ENCODE peak calls at places on chromosomes 12 and 14, in four cellular contexts. Q is fibroblast of lung, X is mammary epithelial cell, A is K562. E is an unnamed sample.

GRCh38 chr12:26369588-26369987 is 174.2 kb downstream of the SSPN start:
- DNase-seq in Q (peak), X (peak), A (peak), E (peak)

GRCh38 chr12:70044170-70044569 is 199.1 kb upstream of the CNOT2 start:
- DNase-seq in Q (no peak), X (no peak), A (peak), E (peak)

GRCh38 chr12:65540140-65540539 is 261.7 kb downstream of the MSRB3 start:
- DNase-seq in Q (no peak), X (no peak), A (no peak), E (no peak)

GRCh38 chr12:1443421-1444141 is 150.8 kb downstream of the FBXL14 start:
- DNase-seq in Q (peak), X (peak), A (no peak), E (peak)

GRCh38 chr14:64885555-64885954 is 5.8 kb upstream of the SPTB start:
- DNase-seq in Q (no peak), X (no peak), A (peak), E (no peak)

GRCh38 chr12:13316847-13317246 is 120.3 kb downstream of the EMP1 start:
- DNase-seq in Q (no peak), X (no peak), A (no peak), E (no peak)

GRCh38 chr12:57631566-57632368 is 1.2 kb downstream of the B4GALNT1 start:
- DNase-seq in Q (no peak), X (no peak), A (no peak), E (no peak)

GRCh38 chr12:1099158-1099557 is 108.1 kb downstream of the ERC1 start:
- DNase-seq in Q (no peak), X (no peak), A (no peak), E (no peak)

GRCh38 chr12:62021808-62022207 is 238.4 kb upstream of the USP15 start:
- DNase-seq in Q (no peak), X (no peak), A (peak), E (no peak)

DNA sequence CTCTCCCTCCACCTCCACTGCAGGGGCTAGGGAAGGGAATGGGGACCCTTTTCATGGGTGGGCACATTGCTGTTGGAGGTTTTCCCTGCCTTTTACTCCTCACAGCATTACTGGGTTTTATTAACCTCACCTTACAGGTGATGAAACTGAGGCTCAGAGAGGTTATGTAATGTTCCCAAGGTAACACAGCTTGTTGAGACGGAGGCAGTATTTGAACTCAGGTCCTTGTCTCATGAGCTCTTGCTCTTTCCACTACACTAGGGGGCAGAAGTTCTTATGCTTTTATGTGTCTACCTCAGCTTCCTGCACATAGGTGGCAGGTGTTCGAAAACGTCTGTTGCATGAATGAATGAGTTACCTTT is 11.7 kb downstream of the CISTR start:
- DNase-seq in Q (no peak), X (no peak), A (no peak), E (no peak)
- H3K4me2 ChIP-seq in Q (no peak), X (no peak), A (no peak), E (no peak)

GRCh38 chr14:99972748-99973466 is 92.3 kb upstream of the EVL start:
- DNase-seq in Q (no peak), X (no peak), A (no peak), E (no peak)
- H3K4me3 ChIP-seq in Q (peak), X (peak), A (peak), E (peak)

GRCh38 chr12:121223947-121224285 is 14.0 kb downstream of the P2RX4 start:
- DNase-seq in Q (no peak), X (no peak), A (no peak), E (no peak)
- H3K9ac ChIP-seq in Q (no peak), X (no peak), A (no peak), E (no peak)

DNA sequence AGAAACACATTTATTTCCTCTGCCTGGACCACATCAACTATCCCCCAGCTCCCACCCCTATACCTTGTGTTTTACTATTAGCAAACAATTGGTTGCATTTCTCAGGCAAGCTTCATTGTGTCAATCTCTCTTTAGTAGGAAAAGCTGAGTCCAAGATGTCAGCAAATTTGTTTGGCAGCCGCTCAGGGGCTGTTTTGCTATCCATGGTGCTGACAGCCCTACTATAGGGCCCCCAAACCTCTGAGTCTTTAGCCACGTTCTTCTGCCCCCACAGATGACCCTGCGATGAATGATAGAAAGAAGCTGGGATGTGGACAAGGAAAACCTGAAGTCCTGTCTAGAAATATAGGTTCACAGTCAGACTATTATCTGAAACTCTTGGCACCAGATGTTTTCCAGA is 11.6 kb upstream of the SYNDIG1L start:
- DNase-seq in Q (no peak), X (no peak), A (peak), E (peak)
- H3K4me2 ChIP-seq in Q (no peak), X (no peak), A (no peak), E (no peak)

GRCh38 chr14:70808402-70809237 is 693 bp downstream of the MAP3K9 start:
- DNase-seq in Q (no peak), X (peak), A (no peak), E (peak)
- H3K4me3 ChIP-seq in Q (peak), X (peak), A (peak), E (peak)

DNA sequence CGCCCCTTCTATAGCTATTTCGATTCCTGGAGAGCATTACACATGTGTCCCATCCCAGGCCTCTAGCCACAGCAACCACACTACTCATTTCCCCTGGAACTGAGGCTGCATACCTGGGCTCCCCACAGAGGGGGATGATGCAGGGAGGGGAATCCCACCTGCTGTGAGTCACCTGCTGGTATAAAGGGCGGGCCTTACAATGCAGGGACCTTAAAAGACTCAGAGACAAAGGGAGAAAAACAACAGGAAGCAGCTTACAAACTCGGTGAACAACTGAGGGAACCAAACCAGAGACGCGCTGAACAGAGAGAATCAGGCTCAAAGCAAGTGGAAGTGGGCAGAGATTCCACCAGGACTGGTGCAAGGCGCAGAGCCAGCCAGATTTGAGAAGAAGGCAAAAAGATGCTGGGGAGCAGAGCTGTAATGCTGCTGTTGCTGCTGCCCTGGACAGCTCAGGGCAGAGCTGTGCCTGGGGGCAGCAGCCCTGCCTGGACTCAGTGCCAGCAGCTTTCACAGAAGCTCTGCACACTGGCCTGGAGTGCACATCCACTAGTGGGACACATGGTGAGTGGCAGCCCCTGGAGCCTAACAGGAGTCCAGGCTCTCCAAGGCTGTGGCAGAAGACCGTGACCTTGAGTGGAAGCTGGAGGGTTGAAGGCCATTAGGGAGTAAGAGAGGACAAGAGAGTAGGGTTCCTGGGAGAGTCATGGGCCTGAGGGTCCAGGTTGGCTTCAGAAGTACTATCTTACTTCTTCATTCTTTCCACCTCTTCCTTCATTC is at the start of gene IL23A:
- DNase-seq in Q (no peak), X (peak), A (no peak), E (peak)
- H3K9ac ChIP-seq in Q (no peak), X (peak), A (peak), E (no peak)

GRCh38 chr12:101597164-101597563 is 2.4 kb downstream of the MYBPC1 start:
- DNase-seq in Q (no peak), X (no peak), A (no peak), E (no peak)

GRCh38 chr12:101599771-101600486 is 5.2 kb downstream of the MYBPC1 start:
- DNase-seq in Q (no peak), X (peak), A (no peak), E (no peak)

GRCh38 chr12:101598483-101598882 is 3.7 kb downstream of the MYBPC1 start:
- DNase-seq in Q (no peak), X (no peak), A (no peak), E (no peak)

GRCh38 chr12:101596172-101596571 is 1.4 kb downstream of the MYBPC1 start:
- DNase-seq in Q (no peak), X (no peak), A (no peak), E (no peak)

GRCh38 chr12:101599311-101599710 is 4.5 kb downstream of the MYBPC1 start:
- DNase-seq in Q (no peak), X (no peak), A (no peak), E (no peak)
- H3K4me2 ChIP-seq in Q (no peak), X (no peak), A (no peak), E (no peak)

DNA sequence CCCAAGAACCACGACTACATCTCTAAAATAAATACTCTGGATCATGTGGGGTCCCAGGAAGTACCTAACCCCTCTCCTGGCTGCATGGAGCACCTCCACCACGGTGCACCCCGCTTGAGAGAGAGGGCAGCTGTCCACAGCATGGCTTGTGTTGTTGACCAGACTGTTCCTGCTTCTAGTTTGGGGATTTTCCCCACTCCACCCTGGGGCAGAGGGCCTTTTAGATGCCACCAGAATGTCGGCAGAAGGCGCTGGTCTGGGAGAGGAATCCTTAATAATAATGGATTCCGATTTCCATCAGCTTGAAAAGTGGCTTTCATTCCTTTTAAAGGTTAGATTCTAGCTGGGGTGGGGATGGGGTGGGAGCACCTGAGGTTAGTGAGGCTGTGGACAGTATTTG is 1.7 kb downstream of the ESRRB start:
- DNase-seq in Q (no peak), X (no peak), A (no peak), E (no peak)
- H3K4me3 ChIP-seq in Q (no peak), X (no peak), A (no peak), E (no peak)

DNA sequence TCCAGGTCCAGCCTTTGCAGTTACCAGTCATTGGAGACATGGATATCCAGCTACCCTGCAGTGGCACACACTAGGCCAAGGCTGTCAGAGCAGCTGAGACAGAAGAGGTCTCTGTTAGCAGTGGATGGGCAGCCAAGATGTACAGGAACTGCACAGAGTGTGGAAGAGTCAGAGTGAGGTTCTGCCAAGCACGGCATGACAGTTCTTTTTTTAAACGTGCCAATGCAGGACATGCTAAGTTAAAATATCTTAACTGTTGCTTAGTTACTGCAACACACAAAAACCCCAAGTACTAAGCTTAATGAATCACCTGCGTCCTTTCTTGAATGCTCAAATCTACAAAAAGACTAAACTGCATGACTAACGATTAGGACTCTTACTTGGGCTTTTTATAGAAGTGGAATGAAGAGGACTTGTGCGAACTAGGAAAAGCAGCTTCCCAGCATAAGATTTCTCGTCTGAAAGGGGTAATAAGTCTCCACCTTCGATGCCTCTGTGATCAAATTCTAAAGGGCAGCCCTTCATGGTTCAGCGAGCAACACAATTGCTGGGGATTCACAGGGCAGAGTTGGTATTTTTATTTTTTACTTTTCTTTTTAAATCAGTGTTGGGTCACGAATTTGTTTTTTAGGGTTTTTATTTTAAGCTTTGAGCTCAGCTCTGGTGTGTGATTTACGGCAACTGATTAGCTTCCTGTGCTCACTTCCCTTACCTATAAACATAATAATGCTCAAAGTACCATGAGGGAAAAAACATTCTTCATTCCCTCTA is 20.6 kb downstream of the MAPK1IP1L start:
- DNase-seq in Q (peak), X (peak), A (no peak), E (peak)
- H3K9ac ChIP-seq in Q (peak), X (peak), A (no peak), E (peak)